ENCODE peak calls at places on chromosomes 16 and 17, in ten cellular contexts. One of them, this sample, is unnamed.

GRCh38 chr16:8878523-8878911 is 3.6 kb upstream of the LITAFD start:
- DNase-seq in lower leg skin: no peak
- DNase-seq in ovary: no peak
- DNase-seq in WERI-Rb-1: no peak
- DNase-seq in NAMALWA: no peak
- DNase-seq in Daoy: peak
- DNase-seq in uterus: no peak
- DNase-seq in H9: no peak
- DNase-seq in naive thymus-derived CD8-positive, alpha-beta T cell: no peak
- DNase-seq in stimulated activated CD4-positive, alpha-beta T cell treated with anti-CD3 and anti-CD28 coated beads, Interleukin-12 subunit alpha, Interleukin-12 subunit beta, amount 100 ng/mL, for 4 hours: no peak
- DNase-seq in this sample: no peak

GRCh38 chr17:67649891-67650290 is 67.8 kb upstream of the NOL11 start:
- DNase-seq in lower leg skin: no peak
- DNase-seq in naive thymus-derived CD8-positive, alpha-beta T cell: no peak
- DNase-seq in uterus: no peak
- DNase-seq in H9: peak
- DNase-seq in Daoy: no peak
- DNase-seq in NAMALWA: no peak
- DNase-seq in WERI-Rb-1: no peak
- DNase-seq in stimulated activated CD4-positive, alpha-beta T cell treated with anti-CD3 and anti-CD28 coated beads, Interleukin-12 subunit alpha, Interleukin-12 subunit beta, amount 100 ng/mL, for 4 hours: no peak
- DNase-seq in ovary: no peak
- DNase-seq in this sample: no peak

GRCh38 chr17:29589524-29590260 is at the start of gene GIT1:
- DNase-seq in NAMALWA: peak
- DNase-seq in naive thymus-derived CD8-positive, alpha-beta T cell: peak
- DNase-seq in WERI-Rb-1: peak
- DNase-seq in stimulated activated CD4-positive, alpha-beta T cell treated with anti-CD3 and anti-CD28 coated beads, Interleukin-12 subunit alpha, Interleukin-12 subunit beta, amount 100 ng/mL, for 4 hours: peak
- DNase-seq in Daoy: peak
- DNase-seq in lower leg skin: peak
- DNase-seq in ovary: peak
- DNase-seq in H9: peak
- DNase-seq in uterus: peak
- DNase-seq in this sample: peak

GRCh38 chr16:84194470-84195200 is 3.7 kb downstream of the ADAD2 start:
- DNase-seq in stimulated activated CD4-positive, alpha-beta T cell treated with anti-CD3 and anti-CD28 coated beads, Interleukin-12 subunit alpha, Interleukin-12 subunit beta, amount 100 ng/mL, for 4 hours: peak
- DNase-seq in uterus: no peak
- DNase-seq in Daoy: no peak
- DNase-seq in ovary: no peak
- DNase-seq in WERI-Rb-1: no peak
- DNase-seq in naive thymus-derived CD8-positive, alpha-beta T cell: peak
- DNase-seq in H9: no peak
- DNase-seq in NAMALWA: peak
- DNase-seq in lower leg skin: no peak
- DNase-seq in this sample: no peak

GRCh38 chr17:17420035-17420434 is 56.8 kb upstream of the MED9 start:
- DNase-seq in stimulated activated CD4-positive, alpha-beta T cell treated with anti-CD3 and anti-CD28 coated beads, Interleukin-12 subunit alpha, Interleukin-12 subunit beta, amount 100 ng/mL, for 4 hours: no peak
- DNase-seq in uterus: no peak
- DNase-seq in NAMALWA: no peak
- DNase-seq in naive thymus-derived CD8-positive, alpha-beta T cell: no peak
- DNase-seq in Daoy: no peak
- DNase-seq in WERI-Rb-1: no peak
- DNase-seq in ovary: no peak
- DNase-seq in lower leg skin: peak
- DNase-seq in H9: no peak
- DNase-seq in this sample: no peak

GRCh38 chr16:7381671-7382070 is 49.0 kb downstream of the RBFOX1 start:
- DNase-seq in H9: no peak
- DNase-seq in naive thymus-derived CD8-positive, alpha-beta T cell: no peak
- DNase-seq in ovary: no peak
- DNase-seq in lower leg skin: no peak
- DNase-seq in Daoy: no peak
- DNase-seq in uterus: no peak
- DNase-seq in NAMALWA: no peak
- DNase-seq in stimulated activated CD4-positive, alpha-beta T cell treated with anti-CD3 and anti-CD28 coated beads, Interleukin-12 subunit alpha, Interleukin-12 subunit beta, amount 100 ng/mL, for 4 hours: no peak
- DNase-seq in WERI-Rb-1: no peak
- DNase-seq in this sample: no peak

GRCh38 chr17:73290399-73291259 is 21.2 kb downstream of the CDC42EP4 start:
- DNase-seq in Daoy: peak
- DNase-seq in ovary: no peak
- DNase-seq in WERI-Rb-1: no peak
- DNase-seq in uterus: no peak
- DNase-seq in lower leg skin: no peak
- DNase-seq in H9: peak
- DNase-seq in naive thymus-derived CD8-positive, alpha-beta T cell: no peak
- DNase-seq in NAMALWA: no peak
- DNase-seq in stimulated activated CD4-positive, alpha-beta T cell treated with anti-CD3 and anti-CD28 coated beads, Interleukin-12 subunit alpha, Interleukin-12 subunit beta, amount 100 ng/mL, for 4 hours: no peak
- DNase-seq in this sample: no peak

GRCh38 chr16:129075-129474 is 9.4 kb downstream of the NPRL3 start:
- DNase-seq in H9: no peak
- DNase-seq in lower leg skin: no peak
- DNase-seq in Daoy: no peak
- DNase-seq in WERI-Rb-1: peak
- DNase-seq in naive thymus-derived CD8-positive, alpha-beta T cell: no peak
- DNase-seq in NAMALWA: no peak
- DNase-seq in stimulated activated CD4-positive, alpha-beta T cell treated with anti-CD3 and anti-CD28 coated beads, Interleukin-12 subunit alpha, Interleukin-12 subunit beta, amount 100 ng/mL, for 4 hours: no peak
- DNase-seq in uterus: no peak
- DNase-seq in ovary: no peak
- DNase-seq in this sample: no peak

GRCh38 chr17:58047751-58048150 is 35.5 kb upstream of the DYNLL2 start:
- DNase-seq in stimulated activated CD4-positive, alpha-beta T cell treated with anti-CD3 and anti-CD28 coated beads, Interleukin-12 subunit alpha, Interleukin-12 subunit beta, amount 100 ng/mL, for 4 hours: no peak
- DNase-seq in WERI-Rb-1: no peak
- DNase-seq in uterus: no peak
- DNase-seq in H9: no peak
- DNase-seq in naive thymus-derived CD8-positive, alpha-beta T cell: no peak
- DNase-seq in lower leg skin: peak
- DNase-seq in ovary: no peak
- DNase-seq in NAMALWA: no peak
- DNase-seq in Daoy: no peak
- DNase-seq in this sample: no peak

GRCh38 chr16:71499775-71500364 is 10.7 kb upstream of the ZNF19 start:
- DNase-seq in Daoy: peak
- DNase-seq in NAMALWA: peak
- DNase-seq in H9: peak
- DNase-seq in ovary: no peak
- DNase-seq in uterus: no peak
- DNase-seq in naive thymus-derived CD8-positive, alpha-beta T cell: peak
- DNase-seq in stimulated activated CD4-positive, alpha-beta T cell treated with anti-CD3 and anti-CD28 coated beads, Interleukin-12 subunit alpha, Interleukin-12 subunit beta, amount 100 ng/mL, for 4 hours: peak
- DNase-seq in WERI-Rb-1: peak
- DNase-seq in lower leg skin: no peak
- DNase-seq in this sample: no peak

GRCh38 chr17:77404812-77405581 is 264.2 kb downstream of the SEC14L1 start:
- DNase-seq in naive thymus-derived CD8-positive, alpha-beta T cell: peak
- DNase-seq in NAMALWA: peak
- DNase-seq in stimulated activated CD4-positive, alpha-beta T cell treated with anti-CD3 and anti-CD28 coated beads, Interleukin-12 subunit alpha, Interleukin-12 subunit beta, amount 100 ng/mL, for 4 hours: peak
- DNase-seq in WERI-Rb-1: no peak
- DNase-seq in lower leg skin: peak
- DNase-seq in Daoy: peak
- DNase-seq in H9: no peak
- DNase-seq in ovary: no peak
- DNase-seq in uterus: peak
- DNase-seq in this sample: peak

GRCh38 chr16:18792836-18793433 is 2.8 kb upstream of the RPS15A start:
- DNase-seq in lower leg skin: no peak
- DNase-seq in stimulated activated CD4-positive, alpha-beta T cell treated with anti-CD3 and anti-CD28 coated beads, Interleukin-12 subunit alpha, Interleukin-12 subunit beta, amount 100 ng/mL, for 4 hours: no peak
- DNase-seq in naive thymus-derived CD8-positive, alpha-beta T cell: no peak
- DNase-seq in H9: no peak
- DNase-seq in NAMALWA: no peak
- DNase-seq in Daoy: no peak
- DNase-seq in ovary: no peak
- DNase-seq in uterus: no peak
- DNase-seq in WERI-Rb-1: no peak
- DNase-seq in this sample: no peak

GRCh38 chr16:30533748-30534367 is 800 bp downstream of the ZNF747 start:
- DNase-seq in uterus: no peak
- DNase-seq in WERI-Rb-1: no peak
- DNase-seq in Daoy: no peak
- DNase-seq in lower leg skin: no peak
- DNase-seq in ovary: no peak
- DNase-seq in stimulated activated CD4-positive, alpha-beta T cell treated with anti-CD3 and anti-CD28 coated beads, Interleukin-12 subunit alpha, Interleukin-12 subunit beta, amount 100 ng/mL, for 4 hours: no peak
- DNase-seq in H9: no peak
- DNase-seq in NAMALWA: peak
- DNase-seq in naive thymus-derived CD8-positive, alpha-beta T cell: no peak
- DNase-seq in this sample: no peak

GRCh38 chr16:82761236-82761635 is 134.5 kb downstream of the CDH13 start:
- DNase-seq in H9: no peak
- DNase-seq in naive thymus-derived CD8-positive, alpha-beta T cell: no peak
- DNase-seq in lower leg skin: peak
- DNase-seq in uterus: peak
- DNase-seq in Daoy: peak
- DNase-seq in WERI-Rb-1: no peak
- DNase-seq in ovary: no peak
- DNase-seq in NAMALWA: no peak
- DNase-seq in stimulated activated CD4-positive, alpha-beta T cell treated with anti-CD3 and anti-CD28 coated beads, Interleukin-12 subunit alpha, Interleukin-12 subunit beta, amount 100 ng/mL, for 4 hours: no peak
- DNase-seq in this sample: no peak

GRCh38 chr17:29145289-29146058 is 34.7 kb downstream of the MYO18A start:
- DNase-seq in stimulated activated CD4-positive, alpha-beta T cell treated with anti-CD3 and anti-CD28 coated beads, Interleukin-12 subunit alpha, Interleukin-12 subunit beta, amount 100 ng/mL, for 4 hours: peak
- DNase-seq in lower leg skin: no peak
- DNase-seq in ovary: peak
- DNase-seq in naive thymus-derived CD8-positive, alpha-beta T cell: peak
- DNase-seq in H9: peak
- DNase-seq in NAMALWA: peak
- DNase-seq in WERI-Rb-1: peak
- DNase-seq in Daoy: peak
- DNase-seq in uterus: peak
- DNase-seq in this sample: peak

GRCh38 chr16:85274924-85275323 is 162.7 kb upstream of the CIBAR2 start:
- DNase-seq in ovary: no peak
- DNase-seq in H9: no peak
- DNase-seq in stimulated activated CD4-positive, alpha-beta T cell treated with anti-CD3 and anti-CD28 coated beads, Interleukin-12 subunit alpha, Interleukin-12 subunit beta, amount 100 ng/mL, for 4 hours: no peak
- DNase-seq in uterus: no peak
- DNase-seq in lower leg skin: no peak
- DNase-seq in NAMALWA: no peak
- DNase-seq in naive thymus-derived CD8-positive, alpha-beta T cell: no peak
- DNase-seq in Daoy: no peak
- DNase-seq in WERI-Rb-1: peak
- DNase-seq in this sample: no peak

GRCh38 chr17:83056583-83057396 is 22.6 kb upstream of the METRNL start:
- DNase-seq in WERI-Rb-1: peak
- DNase-seq in uterus: peak
- DNase-seq in ovary: peak
- DNase-seq in NAMALWA: no peak
- DNase-seq in Daoy: no peak
- DNase-seq in stimulated activated CD4-positive, alpha-beta T cell treated with anti-CD3 and anti-CD28 coated beads, Interleukin-12 subunit alpha, Interleukin-12 subunit beta, amount 100 ng/mL, for 4 hours: no peak
- DNase-seq in lower leg skin: peak
- DNase-seq in H9: peak
- DNase-seq in naive thymus-derived CD8-positive, alpha-beta T cell: no peak
- DNase-seq in this sample: no peak

GRCh38 chr16:11257131-11257938 is 1.3 kb upstream of the SOCS1 start:
- DNase-seq in NAMALWA: peak
- DNase-seq in Daoy: peak
- DNase-seq in uterus: peak
- DNase-seq in ovary: peak
- DNase-seq in WERI-Rb-1: peak
- DNase-seq in stimulated activated CD4-positive, alpha-beta T cell treated with anti-CD3 and anti-CD28 coated beads, Interleukin-12 subunit alpha, Interleukin-12 subunit beta, amount 100 ng/mL, for 4 hours: peak
- DNase-seq in H9: peak
- DNase-seq in naive thymus-derived CD8-positive, alpha-beta T cell: peak
- DNase-seq in lower leg skin: peak
- DNase-seq in this sample: peak